ENCODE peak calls at places on chromosomes 2 and 18, in eight cellular contexts. A is A549, V is esophagus squamous epithelium, B is lower leg skin, Y is NB4, C is vagina, O is endothelial cell of umbilical vein, K is H54. P is an unnamed sample.

GRCh38 chr2:66532972-66533868 is 98.3 kb downstream of the MEIS1 start:
- DNase-seq in A (no peak), V (no peak), B (no peak), Y (no peak), C (no peak), O (no peak), K (no peak), P (no peak)

GRCh38 chr18:10437837-10438236 is 16.6 kb upstream of the APCDD1 start:
- DNase-seq in A (peak; percentile 9), V (no peak), B (no peak), Y (peak; percentile 29), C (no peak), O (no peak), K (no peak), P (no peak)

GRCh38 chr2:42949125-42949524 is 156.7 kb upstream of the HAAO start:
- DNase-seq in A (no peak), V (no peak), B (no peak), Y (no peak), C (no peak), O (no peak), K (no peak), P (no peak)

GRCh38 chr2:195659114-195659513 is 2.1 kb downstream of the SLC39A10 start:
- DNase-seq in A (peak; percentile 11), V (no peak), B (no peak), Y (peak; percentile 81), C (no peak), O (peak; percentile 8), K (no peak), P (no peak)

GRCh38 chr2:38603402-38604265 is 906 bp upstream of the HNRNPLL start:
- DNase-seq in A (peak; percentile 92), V (no peak), B (peak; percentile 94), Y (peak; percentile 94), C (no peak), O (peak; percentile 85), K (peak; percentile 55), P (peak; percentile 25)

GRCh38 chr2:33810046-33810835 is 211.1 kb upstream of the FAM98A start:
- DNase-seq in A (no peak), V (no peak), B (no peak), Y (no peak), C (no peak), O (no peak), K (no peak), P (no peak)

GRCh38 chr2:98825858-98826257 is 94.9 kb upstream of the MGAT4A start:
- DNase-seq in A (no peak), V (no peak), B (peak; percentile 50), Y (no peak), C (no peak), O (no peak), K (no peak), P (no peak)

GRCh38 chr18:62448426-62448825 is 74.4 kb upstream of the ZCCHC2 start:
- DNase-seq in A (no peak), V (no peak), B (no peak), Y (no peak), C (no peak), O (no peak), K (no peak), P (no peak)

GRCh38 chr2:60386436-60386835 is 167.0 kb downstream of the BCL11A start:
- DNase-seq in A (no peak), V (no peak), B (no peak), Y (no peak), C (no peak), O (no peak), K (no peak), P (no peak)

GRCh38 chr18:77181950-77182707 is 49.5 kb upstream of the MBP start:
- DNase-seq in A (no peak), V (no peak), B (no peak), Y (no peak), C (no peak), O (no peak), K (no peak), P (no peak)

GRCh38 chr2:88834866-88835265 is 143.4 kb downstream of the RPIA start:
- DNase-seq in A (no peak), V (no peak), B (no peak), Y (no peak), C (no peak), O (no peak), K (no peak), P (no peak)

DNA sequence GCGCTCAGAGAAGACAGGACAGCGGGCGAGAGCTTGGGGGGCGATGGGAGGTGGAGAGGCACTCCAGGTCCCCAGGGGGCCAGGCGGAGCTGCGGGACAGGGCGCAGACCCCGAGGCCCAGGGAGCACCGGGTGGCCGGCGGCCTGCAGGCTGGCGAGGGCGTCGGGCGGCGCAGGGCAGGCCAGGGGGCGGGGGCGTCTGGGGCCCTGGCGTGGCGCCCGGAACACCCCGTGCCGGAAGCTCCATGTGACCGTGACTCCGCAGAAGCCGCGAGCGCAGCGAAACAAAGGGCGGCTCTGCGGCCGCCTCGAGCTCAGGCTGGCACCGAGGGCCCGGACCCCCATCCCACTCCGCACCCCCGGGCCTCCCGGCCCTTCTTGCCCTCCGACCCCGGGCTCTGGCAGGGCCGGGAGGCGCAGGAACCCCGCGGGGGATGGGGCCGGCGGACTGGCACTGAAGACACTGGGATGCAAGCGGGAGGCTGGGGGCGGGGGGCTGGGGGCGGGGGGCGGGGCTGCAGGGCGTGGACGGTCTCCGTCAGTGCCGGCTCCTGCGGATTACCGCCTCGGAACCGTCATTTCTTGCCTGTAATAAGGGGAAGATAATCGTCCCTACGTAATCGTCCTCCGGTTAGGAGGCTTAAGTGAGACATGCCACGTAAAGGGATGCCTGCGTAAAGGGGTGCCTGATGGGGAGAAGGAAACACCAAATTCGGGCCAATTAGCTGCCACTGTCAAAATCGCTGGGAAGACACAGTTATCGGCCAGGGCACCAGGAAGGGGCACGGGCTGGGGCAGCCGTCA is 19.2 kb downstream of the SH2D6 start:
- DNase-seq in A (peak; percentile 89), V (no peak), B (peak; percentile 98), Y (peak; percentile 91), C (no peak), O (peak; percentile 82), K (peak; percentile 84), P (peak; percentile 77)
- TF ChIP-seq POLR2A in A (peak; percentile 40), V (peak; percentile 68), B (no peak), Y (peak; percentile 64), C (no peak), O (peak; percentile 73), K (peak; percentile 54), P (peak; percentile 92)

DNA sequence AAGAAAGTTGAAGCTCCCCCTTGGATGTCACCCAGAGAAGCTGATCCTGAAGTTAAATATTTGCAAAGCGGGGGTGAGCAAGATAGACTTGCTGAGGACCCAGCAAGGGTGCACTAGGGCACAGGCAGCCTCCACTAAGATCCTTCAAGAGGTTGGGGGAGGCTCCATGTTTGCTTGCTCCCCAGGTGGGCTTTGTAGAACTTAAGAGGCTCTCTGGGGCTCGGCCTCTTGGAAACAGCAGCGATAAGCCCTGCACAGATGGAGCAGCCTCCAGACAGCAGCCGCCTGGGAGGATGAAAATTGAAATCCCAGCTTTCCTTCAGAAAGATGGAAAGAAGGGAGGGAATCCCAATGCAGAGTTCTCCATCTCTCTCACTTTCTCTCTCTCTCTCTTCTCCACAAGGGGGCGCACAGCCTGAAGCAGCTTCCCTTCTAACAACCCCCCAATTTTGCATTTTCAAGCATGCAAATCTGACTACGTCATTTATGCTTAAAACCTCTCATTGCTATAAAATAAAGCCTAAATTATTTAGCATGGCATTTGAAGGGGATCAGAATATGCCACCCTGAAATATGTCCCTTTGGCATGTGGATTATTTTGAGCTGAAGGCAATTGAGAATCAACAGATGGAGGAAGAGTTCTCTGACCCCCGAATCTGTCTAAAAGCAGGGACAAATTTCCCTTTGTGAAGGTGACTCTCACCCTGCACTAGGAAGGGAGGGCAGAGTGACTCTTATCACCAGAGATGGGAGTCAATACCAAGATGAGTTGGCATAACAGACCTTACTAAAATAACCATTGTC is 185.7 kb upstream of the KLHL29 start:
- DNase-seq in A (peak; percentile 47), V (no peak), B (no peak), Y (peak; percentile 18), C (peak; percentile 49), O (no peak), K (peak; percentile 10), P (no peak)
- TF ChIP-seq POLR2A in A (no peak), V (no peak), B (no peak), Y (no peak), C (no peak), O (no peak), K (no peak), P (no peak)

GRCh38 chr18:34611904-34612303 is 98.2 kb upstream of the DTNA start:
- DNase-seq in A (no peak), V (no peak), B (no peak), Y (no peak), C (no peak), O (no peak), K (no peak), P (peak; percentile 78)

GRCh38 chr18:34608064-34608463 is 102.0 kb upstream of the DTNA start:
- DNase-seq in A (no peak), V (no peak), B (no peak), Y (no peak), C (no peak), O (no peak), K (no peak), P (no peak)

DNA sequence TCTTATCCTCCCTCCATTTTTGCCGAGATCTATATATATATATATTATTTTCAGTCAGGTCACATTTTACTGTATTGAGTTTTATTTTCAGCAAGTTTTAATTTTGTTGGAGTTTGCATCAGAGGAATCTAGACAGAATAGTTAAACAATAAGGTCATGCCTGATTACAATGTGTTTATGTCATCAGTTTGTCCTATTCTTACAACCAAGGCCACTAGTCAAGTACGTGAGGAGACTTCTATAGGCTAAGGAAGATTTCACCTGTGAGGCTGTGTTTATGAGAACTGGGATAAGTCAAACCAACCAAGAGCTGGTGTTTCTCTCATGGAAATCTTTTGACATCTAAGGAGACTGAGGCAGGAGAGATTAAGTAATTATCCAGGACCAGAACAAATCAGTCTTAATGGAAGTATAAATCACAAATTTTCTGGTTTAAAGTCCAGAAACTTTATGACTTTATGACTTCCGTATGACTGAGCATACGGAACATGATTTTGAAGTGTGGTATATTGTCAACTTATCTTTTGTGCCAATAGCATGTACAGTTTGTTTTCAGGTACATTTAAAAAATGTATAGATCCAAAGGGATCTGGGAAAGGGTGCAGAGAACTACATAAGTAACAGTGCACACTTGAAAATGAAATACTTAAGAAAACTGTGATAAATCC is 100.0 kb upstream of the DTNA start:
- DNase-seq in A (no peak), V (no peak), B (no peak), Y (no peak), C (no peak), O (no peak), K (no peak), P (no peak)
- TF ChIP-seq POLR2A in A (no peak), V (no peak), B (no peak), Y (no peak), C (no peak), O (no peak), K (no peak), P (no peak)

GRCh38 chr2:164843346-164843841 is 1.8 kb upstream of the COBLL1 start:
- DNase-seq in A (no peak), V (no peak), B (no peak), Y (no peak), C (no peak), O (no peak), K (no peak), P (no peak)

GRCh38 chr2:164840930-164841718 is 499 bp downstream of the COBLL1 start:
- DNase-seq in A (peak; percentile 79), V (no peak), B (peak; percentile 92), Y (peak; percentile 21), C (no peak), O (peak; percentile 83), K (peak; percentile 58), P (peak; percentile 46)

GRCh38 chr2:164840458-164840929 is 1.1 kb downstream of the COBLL1 start:
- DNase-seq in A (no peak), V (no peak), B (peak; percentile 89), Y (no peak), C (no peak), O (peak; percentile 66), K (no peak), P (peak; percentile 6)

GRCh38 chr2:164842624-164842966 is 972 bp upstream of the COBLL1 start:
- DNase-seq in A (no peak), V (no peak), B (no peak), Y (no peak), C (no peak), O (no peak), K (no peak), P (no peak)

GRCh38 chr2:164841719-164842623 is at the start of gene COBLL1:
- DNase-seq in A (peak; percentile 77), V (no peak), B (peak; percentile 96), Y (peak; percentile 30), C (no peak), O (peak; percentile 78), K (peak; percentile 40), P (peak; percentile 48)
- TF ChIP-seq POLR2A in A (no peak), V (peak; percentile 15), B (no peak), Y (no peak), C (no peak), O (no peak), K (peak; percentile 14), P (no peak)